ENCODE peak calls at places on chromosomes 13 and 19, in four cellular contexts. K is upper lobe of left lung, X is HL-60, A is HCT116. Z is an unnamed sample.

GRCh38 chr13:38979891-38980627 is 10.6 kb downstream of the STOML3 start:
- DNase-seq in A (no peak), X (no peak), K (no peak), Z (no peak)

GRCh38 chr19:33111587-33111986 is 20.3 kb upstream of the WDR88 start:
- DNase-seq in A (no peak), K (peak; percentile 53), X (no peak), Z (no peak)

GRCh38 chr13:82976499-82976898 is 905.8 kb downstream of the SLITRK1 start:
- DNase-seq in X (no peak), K (no peak), A (no peak), Z (no peak)

GRCh38 chr13:77952276-77952675 is 33.6 kb upstream of the EDNRB start:
- DNase-seq in A (no peak), K (no peak), X (no peak), Z (no peak)

GRCh38 chr19:8340341-8341096 is 2.5 kb downstream of the KANK3 start:
- DNase-seq in X (no peak), A (no peak), K (no peak), Z (no peak)

GRCh38 chr13:89352384-89352783 is 1681.2 kb downstream of the SLITRK5 start:
- DNase-seq in A (no peak), X (no peak), K (no peak), Z (no peak)

GRCh38 chr19:11942843-11943108 is 17.9 kb downstream of the ZNF700 start:
- DNase-seq in A (no peak), K (no peak), X (no peak), Z (no peak)

GRCh38 chr19:5717215-5717614 is 2.7 kb downstream of the LONP1 start:
- DNase-seq in X (no peak), K (no peak), A (no peak), Z (no peak)

GRCh38 chr19:55461974-55462628 is 659 bp upstream of the ISOC2 start:
- DNase-seq in X (no peak), K (no peak), A (no peak), Z (no peak)

GRCh38 chr19:46009530-46010510 is 13.0 kb downstream of the PGLYRP1 start:
- DNase-seq in A (peak; percentile 42), K (no peak), X (peak; percentile 38), Z (peak; percentile 54)

GRCh38 chr13:86922936-86923335 is 748.2 kb upstream of the SLITRK5 start:
- DNase-seq in A (no peak), K (no peak), X (no peak), Z (no peak)

DNA sequence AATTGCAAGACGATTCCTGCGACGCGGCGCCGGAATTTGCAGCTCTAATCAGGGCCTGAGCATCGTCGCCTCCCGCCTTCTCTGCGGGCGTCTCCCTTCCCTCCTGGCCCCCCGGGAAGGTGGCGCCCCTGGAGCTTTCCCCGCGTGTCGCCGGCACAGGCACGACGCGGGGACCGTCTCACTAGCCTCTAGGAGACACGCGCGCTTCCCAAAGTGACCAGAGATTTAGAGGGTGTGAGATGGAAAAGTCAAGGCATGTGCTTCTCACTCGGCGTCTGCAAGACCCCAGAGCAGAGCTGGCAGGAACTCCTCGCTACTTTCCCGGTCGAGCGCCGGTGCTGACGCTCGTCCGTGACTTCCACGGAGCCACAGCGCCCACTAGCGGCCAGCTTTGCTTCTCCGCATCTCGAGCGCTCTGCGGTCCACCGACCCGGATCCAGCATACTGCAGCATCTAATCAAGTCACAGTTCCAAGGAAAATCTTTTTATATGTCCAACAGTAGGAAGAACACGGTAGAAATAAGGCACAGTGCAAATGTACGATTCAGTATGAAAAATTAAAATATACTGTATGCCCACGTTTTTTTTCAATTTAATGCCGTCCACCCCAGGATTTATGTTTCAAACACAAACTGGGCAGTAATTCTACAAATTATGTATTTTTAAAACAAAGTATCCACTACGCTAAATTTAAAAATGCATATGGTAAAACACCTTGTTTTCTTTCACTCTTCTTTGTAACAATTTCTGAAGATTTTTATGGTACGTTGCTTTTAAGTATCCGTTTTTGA is 977 bp upstream of the EFNB2 start:
- DNase-seq in X (peak; percentile 70), A (peak; percentile 63), K (peak; percentile 95), Z (peak; percentile 63)
- TF ChIP-seq POLR2AphosphoS5 in X (peak; percentile 54), A (peak; percentile 31), K (no peak), Z (no peak)

DNA sequence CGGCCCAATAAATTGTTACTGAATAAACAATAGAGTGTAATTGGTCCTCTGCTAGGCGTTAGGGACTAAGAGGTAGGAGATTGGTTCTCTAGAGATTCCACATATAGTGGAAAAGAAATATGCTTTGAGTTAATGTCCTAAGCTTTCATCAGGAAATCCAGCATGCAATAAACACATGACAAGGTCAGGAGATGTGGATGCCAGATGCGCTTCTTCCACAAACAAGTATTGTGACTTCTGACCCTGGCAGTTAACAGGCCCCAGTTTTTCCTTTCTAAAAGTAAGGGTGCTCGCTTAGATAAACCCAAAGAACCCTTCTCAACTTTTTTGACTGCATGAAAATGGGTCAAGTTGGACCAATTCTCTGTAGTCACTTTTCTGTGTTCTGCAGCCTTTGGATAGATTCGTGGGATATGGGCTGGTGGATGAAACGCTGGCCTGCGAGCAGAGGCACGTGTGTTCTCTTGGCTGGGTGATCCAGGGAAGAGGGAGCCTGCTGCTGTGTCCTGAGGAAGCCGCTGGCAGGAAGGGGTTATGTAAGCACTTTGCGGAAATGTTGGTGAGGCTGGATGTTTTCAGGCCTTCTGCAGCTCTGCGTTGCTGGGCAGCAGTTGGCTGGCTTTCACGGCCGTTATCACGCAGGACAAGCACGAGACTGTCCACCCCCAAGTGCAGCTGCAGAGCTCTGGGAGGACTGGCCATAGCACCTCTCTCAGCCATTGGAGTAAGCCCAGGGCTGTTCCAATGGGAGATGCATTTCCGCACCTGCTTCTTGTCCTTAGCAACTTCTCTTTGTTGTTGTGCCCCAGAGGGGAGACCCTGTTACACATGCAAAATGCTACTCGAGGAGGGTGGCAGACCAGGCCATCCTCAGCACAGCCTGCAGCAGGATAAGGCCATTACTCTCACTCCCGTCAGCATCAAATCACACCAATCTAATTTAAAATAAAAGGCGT is 146.8 kb upstream of the SOX21 start:
- DNase-seq in X (no peak), A (no peak), K (peak; percentile 30), Z (no peak)
- TF ChIP-seq POLR2AphosphoS5 in X (no peak), A (no peak), K (peak; percentile 69), Z (no peak)

GRCh38 chr19:43765109-43765876 is 10.5 kb upstream of the SMG9 start:
- DNase-seq in X (peak; percentile 90), A (peak; percentile 93), K (no peak), Z (no peak)
- TF ChIP-seq POLR2AphosphoS5 in X (no peak), A (peak; percentile 83), K (peak; percentile 33), Z (peak; percentile 64)

GRCh38 chr19:2815191-2815614 is 4.5 kb upstream of the ZNF554 start:
- DNase-seq in K (peak; percentile 65), A (no peak), X (no peak), Z (no peak)
- TF ChIP-seq POLR2AphosphoS5 in K (no peak), A (no peak), X (no peak), Z (no peak)

Z was measured in GM12892.